ENCODE peak calls at places on chromosomes 3 and 15, in four cellular contexts. One of them, this sample, is unnamed.

GRCh38 chr3:180680097-180680430 is 775 bp upstream of the CCDC39 start:
- DNase-seq in activated CD4-positive, alpha-beta T cell treated with anti-CD3 and anti-CD28 coated beads for 48 hours: peak; percentile 49
- DNase-seq in T-cell: peak; percentile 19
- DNase-seq in T-helper 1 cell: no peak
- DNase-seq in this sample: peak; percentile 39

GRCh38 chr3:102354818-102355515 is 79.8 kb upstream of the ZPLD1 start:
- DNase-seq in activated CD4-positive, alpha-beta T cell treated with anti-CD3 and anti-CD28 coated beads for 48 hours: no peak
- DNase-seq in T-cell: no peak
- DNase-seq in T-helper 1 cell: no peak
- DNase-seq in this sample: peak; percentile 32

GRCh38 chr3:116005404-116005803 is 382.1 kb downstream of the GAP43 start:
- DNase-seq in activated CD4-positive, alpha-beta T cell treated with anti-CD3 and anti-CD28 coated beads for 48 hours: no peak
- DNase-seq in T-cell: no peak
- DNase-seq in T-helper 1 cell: no peak
- DNase-seq in this sample: no peak

GRCh38 chr3:32160706-32161105 is 54.3 kb downstream of the GPD1L start:
- DNase-seq in activated CD4-positive, alpha-beta T cell treated with anti-CD3 and anti-CD28 coated beads for 48 hours: no peak
- DNase-seq in T-cell: no peak
- DNase-seq in T-helper 1 cell: no peak
- DNase-seq in this sample: no peak

GRCh38 chr3:138800248-138800647 is 34.5 kb downstream of the PIK3CB start:
- DNase-seq in activated CD4-positive, alpha-beta T cell treated with anti-CD3 and anti-CD28 coated beads for 48 hours: no peak
- DNase-seq in T-cell: no peak
- DNase-seq in T-helper 1 cell: no peak
- DNase-seq in this sample: no peak

GRCh38 chr3:186220886-186221285 is 112.0 kb upstream of the ETV5 start:
- DNase-seq in activated CD4-positive, alpha-beta T cell treated with anti-CD3 and anti-CD28 coated beads for 48 hours: no peak
- DNase-seq in T-cell: no peak
- DNase-seq in T-helper 1 cell: no peak
- DNase-seq in this sample: no peak

GRCh38 chr3:110533089-110533488 is 538.5 kb upstream of the NECTIN3 start:
- DNase-seq in activated CD4-positive, alpha-beta T cell treated with anti-CD3 and anti-CD28 coated beads for 48 hours: no peak
- DNase-seq in T-cell: no peak
- DNase-seq in T-helper 1 cell: no peak
- DNase-seq in this sample: no peak

GRCh38 chr15:49415638-49416037 is 7.4 kb upstream of the FGF7 start:
- DNase-seq in activated CD4-positive, alpha-beta T cell treated with anti-CD3 and anti-CD28 coated beads for 48 hours: no peak
- DNase-seq in T-cell: no peak
- DNase-seq in T-helper 1 cell: no peak
- DNase-seq in this sample: no peak

GRCh38 chr3:50473768-50474167 is 29.7 kb downstream of the CACNA2D2 start:
- DNase-seq in activated CD4-positive, alpha-beta T cell treated with anti-CD3 and anti-CD28 coated beads for 48 hours: no peak
- DNase-seq in T-cell: no peak
- DNase-seq in T-helper 1 cell: no peak
- DNase-seq in this sample: no peak

GRCh38 chr15:68725736-68726135 is 95.0 kb downstream of the ANP32A start:
- DNase-seq in activated CD4-positive, alpha-beta T cell treated with anti-CD3 and anti-CD28 coated beads for 48 hours: no peak
- DNase-seq in T-cell: no peak
- DNase-seq in T-helper 1 cell: no peak
- DNase-seq in this sample: no peak

GRCh38 chr3:185070491-185071335 is 82.1 kb downstream of the C3orf70 start:
- DNase-seq in activated CD4-positive, alpha-beta T cell treated with anti-CD3 and anti-CD28 coated beads for 48 hours: no peak
- DNase-seq in T-cell: no peak
- DNase-seq in T-helper 1 cell: no peak
- DNase-seq in this sample: peak; percentile 17

GRCh38 chr15:50116477-50116876 is 2.6 kb downstream of the ATP8B4 start:
- DNase-seq in activated CD4-positive, alpha-beta T cell treated with anti-CD3 and anti-CD28 coated beads for 48 hours: peak; percentile 17
- DNase-seq in T-cell: no peak
- DNase-seq in T-helper 1 cell: no peak
- DNase-seq in this sample: peak; percentile 64

GRCh38 chr3:33980252-33980651 is 181.8 kb downstream of the PDCD6IP start:
- DNase-seq in activated CD4-positive, alpha-beta T cell treated with anti-CD3 and anti-CD28 coated beads for 48 hours: no peak
- DNase-seq in T-cell: no peak
- DNase-seq in T-helper 1 cell: no peak
- DNase-seq in this sample: no peak

GRCh38 chr3:95289295-95289694 is 1226.4 kb downstream of the NSUN3 start:
- DNase-seq in activated CD4-positive, alpha-beta T cell treated with anti-CD3 and anti-CD28 coated beads for 48 hours: no peak
- DNase-seq in T-cell: no peak
- DNase-seq in T-helper 1 cell: no peak
- DNase-seq in this sample: no peak

GRCh38 chr3:17407576-17407975 is 334.9 kb downstream of the TBC1D5 start:
- DNase-seq in activated CD4-positive, alpha-beta T cell treated with anti-CD3 and anti-CD28 coated beads for 48 hours: no peak
- DNase-seq in T-cell: no peak
- DNase-seq in T-helper 1 cell: no peak
- DNase-seq in this sample: no peak

GRCh38 chr3:32335365-32336122 is 56.1 kb upstream of the CMTM7 start:
- DNase-seq in activated CD4-positive, alpha-beta T cell treated with anti-CD3 and anti-CD28 coated beads for 48 hours: no peak
- DNase-seq in T-cell: peak; percentile 9
- DNase-seq in T-helper 1 cell: no peak
- DNase-seq in this sample: no peak

GRCh38 chr3:117531078-117531477 is 821.5 kb downstream of the TUSC7 start:
- DNase-seq in activated CD4-positive, alpha-beta T cell treated with anti-CD3 and anti-CD28 coated beads for 48 hours: no peak
- DNase-seq in T-cell: no peak
- DNase-seq in T-helper 1 cell: no peak
- DNase-seq in this sample: no peak

GRCh38 chr15:22952826-22953579 is 27.2 kb downstream of the CYFIP1 start:
- DNase-seq in activated CD4-positive, alpha-beta T cell treated with anti-CD3 and anti-CD28 coated beads for 48 hours: no peak
- DNase-seq in T-cell: no peak
- DNase-seq in T-helper 1 cell: no peak
- DNase-seq in this sample: no peak

GRCh38 chr3:11465744-11466611 is 177.7 kb downstream of the VGLL4 start:
- DNase-seq in activated CD4-positive, alpha-beta T cell treated with anti-CD3 and anti-CD28 coated beads for 48 hours: no peak
- DNase-seq in T-cell: no peak
- DNase-seq in T-helper 1 cell: no peak
- DNase-seq in this sample: no peak

GRCh38 chr3:112615942-112616731 is 24.8 kb downstream of the CCDC80 start:
- DNase-seq in activated CD4-positive, alpha-beta T cell treated with anti-CD3 and anti-CD28 coated beads for 48 hours: no peak
- DNase-seq in T-cell: no peak
- DNase-seq in T-helper 1 cell: no peak
- DNase-seq in this sample: no peak

GRCh38 chr3:125050486-125051172 is 5.2 kb downstream of the HEG1 start:
- DNase-seq in activated CD4-positive, alpha-beta T cell treated with anti-CD3 and anti-CD28 coated beads for 48 hours: no peak
- DNase-seq in T-cell: no peak
- DNase-seq in T-helper 1 cell: no peak
- DNase-seq in this sample: no peak

GRCh38 chr3:48399387-48400172 is 27.6 kb downstream of the FBXW12 start:
- DNase-seq in activated CD4-positive, alpha-beta T cell treated with anti-CD3 and anti-CD28 coated beads for 48 hours: no peak
- DNase-seq in T-cell: no peak
- DNase-seq in T-helper 1 cell: no peak
- DNase-seq in this sample: no peak

GRCh38 chr3:111143-112069 is 85.2 kb upstream of the CHL1 start:
- DNase-seq in activated CD4-positive, alpha-beta T cell treated with anti-CD3 and anti-CD28 coated beads for 48 hours: no peak
- DNase-seq in T-cell: no peak
- DNase-seq in T-helper 1 cell: no peak
- DNase-seq in this sample: no peak

GRCh38 chr3:36380171-36381031 is at the start of gene STAC:
- DNase-seq in activated CD4-positive, alpha-beta T cell treated with anti-CD3 and anti-CD28 coated beads for 48 hours: peak; percentile 8
- DNase-seq in T-cell: no peak
- DNase-seq in T-helper 1 cell: no peak
- DNase-seq in this sample: no peak

GRCh38 chr3:33186524-33187367 is 31.9 kb downstream of the SUSD5 start:
- DNase-seq in activated CD4-positive, alpha-beta T cell treated with anti-CD3 and anti-CD28 coated beads for 48 hours: no peak
- DNase-seq in T-cell: no peak
- DNase-seq in T-helper 1 cell: no peak
- DNase-seq in this sample: no peak

GRCh38 chr3:90010341-90010740 is 902.9 kb downstream of the EPHA3 start:
- DNase-seq in activated CD4-positive, alpha-beta T cell treated with anti-CD3 and anti-CD28 coated beads for 48 hours: no peak
- DNase-seq in T-cell: no peak
- DNase-seq in T-helper 1 cell: no peak
- DNase-seq in this sample: no peak

GRCh38 chr15:95655089-95655488 is 675.4 kb upstream of the NR2F2 start:
- DNase-seq in activated CD4-positive, alpha-beta T cell treated with anti-CD3 and anti-CD28 coated beads for 48 hours: no peak
- DNase-seq in T-cell: no peak
- DNase-seq in T-helper 1 cell: no peak
- DNase-seq in this sample: no peak

GRCh38 chr3:30631237-30631961 is 25.0 kb downstream of the TGFBR2 start:
- DNase-seq in activated CD4-positive, alpha-beta T cell treated with anti-CD3 and anti-CD28 coated beads for 48 hours: peak; percentile 75
- DNase-seq in T-cell: peak; percentile 57
- DNase-seq in T-helper 1 cell: peak; percentile 37
- DNase-seq in this sample: no peak

GRCh38 chr15:101042320-101042719 is 123.2 kb downstream of the LRRK1 start:
- DNase-seq in activated CD4-positive, alpha-beta T cell treated with anti-CD3 and anti-CD28 coated beads for 48 hours: no peak
- DNase-seq in T-cell: no peak
- DNase-seq in T-helper 1 cell: no peak
- DNase-seq in this sample: no peak

GRCh38 chr3:67940200-67940952 is 286.0 kb upstream of the SUCLG2 start:
- DNase-seq in activated CD4-positive, alpha-beta T cell treated with anti-CD3 and anti-CD28 coated beads for 48 hours: no peak
- DNase-seq in T-cell: no peak
- DNase-seq in T-helper 1 cell: no peak
- DNase-seq in this sample: no peak

GRCh38 chr3:189724366-189724765 is 93.2 kb downstream of the TP63 start:
- DNase-seq in activated CD4-positive, alpha-beta T cell treated with anti-CD3 and anti-CD28 coated beads for 48 hours: no peak
- DNase-seq in T-cell: no peak
- DNase-seq in T-helper 1 cell: no peak
- DNase-seq in this sample: no peak

GRCh38 chr15:65918936-65919335 is 49.6 kb downstream of the RAB11A start:
- DNase-seq in activated CD4-positive, alpha-beta T cell treated with anti-CD3 and anti-CD28 coated beads for 48 hours: no peak
- DNase-seq in T-cell: no peak
- DNase-seq in T-helper 1 cell: no peak
- DNase-seq in this sample: no peak

GRCh38 chr15:25403771-25404170 is 35.1 kb downstream of the UBE3A start:
- DNase-seq in activated CD4-positive, alpha-beta T cell treated with anti-CD3 and anti-CD28 coated beads for 48 hours: no peak
- DNase-seq in T-cell: no peak
- DNase-seq in T-helper 1 cell: no peak
- DNase-seq in this sample: no peak

GRCh38 chr3:43770426-43771103 is 79.8 kb downstream of the ABHD5 start:
- DNase-seq in activated CD4-positive, alpha-beta T cell treated with anti-CD3 and anti-CD28 coated beads for 48 hours: peak; percentile 51
- DNase-seq in T-cell: peak; percentile 16
- DNase-seq in T-helper 1 cell: no peak
- DNase-seq in this sample: peak; percentile 98

GRCh38 chr3:114622001-114622400 is 328.2 kb downstream of the TIGIT start:
- DNase-seq in activated CD4-positive, alpha-beta T cell treated with anti-CD3 and anti-CD28 coated beads for 48 hours: no peak
- DNase-seq in T-cell: no peak
- DNase-seq in T-helper 1 cell: no peak
- DNase-seq in this sample: no peak

This sample was measured in erythroblast.